ENCODE peak calls at places on chromosome 19, in six cellular contexts. O, G, Y, K, N and Z are unnamed samples.

GRCh38 chr19:15216363-15216762 is 15.6 kb upstream of the NOTCH3 start:
- DNase-seq in O (no peak), G (no peak), Y (no peak), K (no peak), N (no peak), Z (no peak)

GRCh38 chr19:48560095-48560530 is 8.1 kb downstream of the SULT2B1 start:
- DNase-seq in O (no peak), G (no peak), Y (no peak), K (no peak), N (no peak), Z (peak)

GRCh38 chr19:43820098-43820860 is 6.8 kb upstream of the ZNF283 start:
- DNase-seq in O (peak), G (no peak), Y (no peak), K (peak), N (no peak), Z (peak)

GRCh38 chr19:38792250-38793111 is 3.5 kb downstream of the LGALS7B start:
- DNase-seq in O (no peak), G (no peak), Y (peak), K (no peak), N (no peak), Z (no peak)

GRCh38 chr19:58460039-58460438 is 6.8 kb upstream of the ZNF324 start:
- DNase-seq in O (no peak), G (no peak), Y (no peak), K (no peak), N (no peak), Z (no peak)

GRCh38 chr19:3363841-3364500 is 2.4 kb upstream of the NFIC start:
- DNase-seq in O (no peak), G (no peak), Y (no peak), K (no peak), N (no peak), Z (no peak)

GRCh38 chr19:57633832-57634131 is 814 bp downstream of the ZNF211 start:
- DNase-seq in O (no peak), G (no peak), Y (no peak), K (no peak), N (no peak), Z (no peak)

GRCh38 chr19:42254083-42254849 is 662 bp downstream of the ERF start:
- DNase-seq in O (peak), G (peak), Y (peak), K (peak), N (no peak), Z (peak)

GRCh38 chr19:32061304-32061703 is 284.1 kb upstream of the ZNF507 start:
- DNase-seq in O (no peak), G (peak), Y (no peak), K (no peak), N (no peak), Z (no peak)

GRCh38 chr19:39297931-39298634 is 1.9 kb downstream of the IFNL1 start:
- DNase-seq in O (no peak), G (peak), Y (no peak), K (no peak), N (no peak), Z (no peak)

GRCh38 chr19:53871448-53871847 is 3.8 kb downstream of the MYADM start:
- DNase-seq in O (no peak), G (no peak), Y (no peak), K (no peak), N (no peak), Z (no peak)

GRCh38 chr19:29122185-29122584 is 90.8 kb downstream of the UQCRFS1 start:
- DNase-seq in O (no peak), G (no peak), Y (no peak), K (no peak), N (no peak), Z (no peak)

GRCh38 chr19:38849746-38850230 is at the start of gene HNRNPL:
- DNase-seq in O (no peak), G (no peak), Y (no peak), K (no peak), N (no peak), Z (no peak)

GRCh38 chr19:7832781-7833180 is 2.8 kb downstream of the EVI5L start:
- DNase-seq in O (peak), G (no peak), Y (no peak), K (no peak), N (no peak), Z (no peak)

GRCh38 chr19:11578342-11579142 is 1.1 kb upstream of the ACP5 start:
- DNase-seq in O (peak), G (no peak), Y (no peak), K (no peak), N (no peak), Z (peak)

GRCh38 chr19:52992109-52993004 is 21.4 kb upstream of the ERVV-1 start:
- DNase-seq in O (no peak), G (no peak), Y (no peak), K (no peak), N (no peak), Z (peak)

GRCh38 chr19:13298565-13299481 is 148.6 kb downstream of the IER2 start:
- DNase-seq in O (no peak), G (no peak), Y (no peak), K (no peak), N (no peak), Z (no peak)

GRCh38 chr19:56155124-56155687 is 14.1 kb downstream of the ZNF444 start:
- DNase-seq in O (no peak), G (no peak), Y (no peak), K (no peak), N (no peak), Z (no peak)

GRCh38 chr19:5125376-5125775 is 156.5 kb downstream of the KDM4B start:
- DNase-seq in O (no peak), G (no peak), Y (no peak), K (no peak), N (no peak), Z (no peak)

GRCh38 chr19:10516671-10517286 is 468 bp downstream of the S1PR5 start:
- DNase-seq in O (no peak), G (no peak), Y (no peak), K (no peak), N (no peak), Z (peak)

GRCh38 chr19:38535212-38535611 is 82.5 kb downstream of the MAP4K1 start:
- DNase-seq in O (no peak), G (no peak), Y (no peak), K (no peak), N (no peak), Z (no peak)

GRCh38 chr19:50890422-50891252 is 17.4 kb downstream of the KLK2 start:
- DNase-seq in O (peak), G (peak), Y (no peak), K (peak), N (no peak), Z (no peak)

GRCh38 chr19:55257461-55258411 is 1.1 kb downstream of the PPP6R1 start:
- DNase-seq in O (peak), G (no peak), Y (peak), K (peak), N (no peak), Z (no peak)

GRCh38 chr19:39599116-39599515 is 3.2 kb upstream of the LGALS13 start:
- DNase-seq in O (peak), G (peak), Y (no peak), K (peak), N (peak), Z (peak)

GRCh38 chr19:46536391-46536790 is 40.7 kb upstream of the PNMA8B start:
- DNase-seq in O (no peak), G (no peak), Y (no peak), K (no peak), N (no peak), Z (no peak)

GRCh38 chr19:49793561-49793840 is 19.6 kb downstream of the FUZ start:
- DNase-seq in O (no peak), G (peak), Y (no peak), K (peak), N (no peak), Z (no peak)

GRCh38 chr19:55379161-55379560 is 2.5 kb downstream of the TMEM190 start:
- DNase-seq in O (no peak), G (no peak), Y (no peak), K (no peak), N (no peak), Z (no peak)

GRCh38 chr19:10305139-10305806 is 4.3 kb downstream of the ZGLP1 start:
- DNase-seq in O (peak), G (no peak), Y (no peak), K (peak), N (no peak), Z (peak)

GRCh38 chr19:5851302-5851701 is at the start of gene FUT3:
- DNase-seq in O (no peak), G (no peak), Y (no peak), K (no peak), N (no peak), Z (no peak)